ENCODE peak calls at places on chromosomes 1 and 21, in nine cellular contexts. D is myocyte, N is GM23338, A is GM13976, P is activated gamma-delta T cell treated with Interleukin-2 at 50 U/mL for 16 hours, V is esophagus squamous epithelium, U is germinal center, H is HFF-Myc, S is heart right ventricle. K is an unnamed sample.

GRCh38 chr1:76035053-76035452 is 39.5 kb upstream of the ST6GALNAC3 start:
- DNase-seq in D (peak; percentile 3), N (no peak), A (no peak), P (no peak), V (no peak), U (no peak), H (no peak), S (no peak), K (no peak)

GRCh38 chr1:178344513-178345077 is 152.2 kb downstream of the CLEC20A start:
- DNase-seq in D (peak; percentile 93), N (peak; percentile 85), A (peak; percentile 11), P (no peak), V (no peak), U (no peak), H (no peak), S (peak; percentile 29), K (no peak)

GRCh38 chr1:230809205-230809990 is 58.9 kb downstream of the C1orf198 start:
- DNase-seq in D (no peak), N (no peak), A (no peak), P (no peak), V (no peak), U (no peak), H (no peak), S (no peak), K (no peak)

GRCh38 chr1:159856576-159856975 is 5.9 kb downstream of the VSIG8 start:
- DNase-seq in D (no peak), N (no peak), A (no peak), P (no peak), V (no peak), U (no peak), H (no peak), S (no peak), K (no peak)

GRCh38 chr21:28910280-28910887 is 82.3 kb downstream of the LTN1 start:
- DNase-seq in D (no peak), N (no peak), A (no peak), P (no peak), V (no peak), U (no peak), H (no peak), S (no peak), K (no peak)

GRCh38 chr1:109864063-109864822 is 46.4 kb upstream of the CSF1 start:
- DNase-seq in D (peak; percentile 41), N (peak; percentile 33), A (no peak), P (no peak), V (no peak), U (no peak), H (peak; percentile 12), S (no peak), K (no peak)

GRCh38 chr1:7432896-7433380 is 338.2 kb upstream of the VAMP3 start:
- DNase-seq in D (no peak), N (no peak), A (no peak), P (no peak), V (no peak), U (no peak), H (no peak), S (no peak), K (no peak)

GRCh38 chr1:231931146-231931545 is 304.6 kb downstream of the DISC1 start:
- DNase-seq in D (no peak), N (no peak), A (no peak), P (no peak), V (no peak), U (no peak), H (no peak), S (no peak), K (no peak)

GRCh38 chr1:193103759-193104495 is 1.3 kb downstream of the GLRX2 start:
- DNase-seq in D (no peak), N (no peak), A (peak; percentile 36), P (no peak), V (no peak), U (no peak), H (no peak), S (no peak), K (no peak)

GRCh38 chr1:212958175-212958574 is 7.8 kb downstream of the VASH2 start:
- DNase-seq in D (peak; percentile 97), N (no peak), A (peak; percentile 45), P (no peak), V (no peak), U (no peak), H (no peak), S (no peak), K (no peak)

GRCh38 chr1:44294588-44295007 is 60.5 kb downstream of the ERI3 start:
- DNase-seq in D (peak; percentile 97), N (peak; percentile 79), A (no peak), P (no peak), V (no peak), U (no peak), H (no peak), S (peak; percentile 9), K (no peak)

GRCh38 chr1:33094971-33095604 is 14.1 kb downstream of the AZIN2 start:
- DNase-seq in D (peak; percentile 70), N (peak; percentile 87), A (no peak), P (peak; percentile 23), V (no peak), U (no peak), H (peak; percentile 67), S (peak; percentile 63), K (no peak)

GRCh38 chr1:25700124-25700523 is 83.5 kb downstream of the MAN1C1 start:
- DNase-seq in D (peak; percentile 57), N (no peak), A (no peak), P (no peak), V (no peak), U (no peak), H (no peak), S (peak; percentile 82), K (no peak)

GRCh38 chr1:246199086-246199485 is 308.0 kb downstream of the SMYD3 start:
- DNase-seq in D (peak; percentile 43), N (no peak), A (no peak), P (no peak), V (no peak), U (no peak), H (no peak), S (no peak), K (no peak)

GRCh38 chr1:233972951-233973635 is 68.6 kb downstream of the SLC35F3 start:
- DNase-seq in D (no peak), N (no peak), A (no peak), P (no peak), V (no peak), U (no peak), H (peak; percentile 2), S (no peak), K (no peak)

GRCh38 chr1:17731460-17731859 is 23.7 kb upstream of the ACTL8 start:
- DNase-seq in D (no peak), N (no peak), A (no peak), P (no peak), V (no peak), U (no peak), H (no peak), S (no peak), K (no peak)

GRCh38 chr1:24186993-24187790 is at the start of gene IFNLR1:
- DNase-seq in D (no peak), N (peak; percentile 90), A (peak; percentile 96), P (peak; percentile 57), V (no peak), U (peak; percentile 90), H (no peak), S (peak; percentile 38), K (no peak)

GRCh38 chr1:156601892-156602291 is 613 bp upstream of the GPATCH4 start:
- DNase-seq in D (no peak), N (no peak), A (no peak), P (no peak), V (no peak), U (no peak), H (no peak), S (no peak), K (no peak)

GRCh38 chr1:220825819-220826551 is 39.3 kb downstream of the MTARC1 start:
- DNase-seq in D (no peak), N (no peak), A (no peak), P (no peak), V (no peak), U (no peak), H (no peak), S (no peak), K (no peak)

GRCh38 chr1:168485048-168485447 is 58.7 kb downstream of the XCL2 start:
- DNase-seq in D (peak; percentile 69), N (no peak), A (no peak), P (no peak), V (no peak), U (no peak), H (no peak), S (peak; percentile 30), K (no peak)

GRCh38 chr1:41192456-41193188 is 49.5 kb downstream of the SCMH1 start:
- DNase-seq in D (no peak), N (peak; percentile 6), A (no peak), P (no peak), V (no peak), U (no peak), H (no peak), S (no peak), K (no peak)

GRCh38 chr1:200660719-200661118 is 9.0 kb downstream of the DDX59 start:
- DNase-seq in D (no peak), N (no peak), A (no peak), P (no peak), V (no peak), U (no peak), H (no peak), S (peak; percentile 36), K (no peak)

GRCh38 chr1:92752719-92753118 is 32.2 kb downstream of the EVI5 start:
- DNase-seq in D (no peak), N (no peak), A (no peak), P (no peak), V (no peak), U (no peak), H (peak; percentile 15), S (no peak), K (no peak)

GRCh38 chr1:110561631-110562030 is 42.7 kb upstream of the KCNA10 start:
- DNase-seq in D (no peak), N (no peak), A (no peak), P (no peak), V (no peak), U (no peak), H (no peak), S (no peak), K (no peak)

GRCh38 chr1:65050735-65051134 is 84.4 kb upstream of the JAK1 start:
- DNase-seq in D (no peak), N (no peak), A (no peak), P (no peak), V (no peak), U (no peak), H (no peak), S (no peak), K (no peak)

GRCh38 chr1:185551008-185551407 is 183.2 kb upstream of the HMCN1 start:
- DNase-seq in D (no peak), N (no peak), A (no peak), P (no peak), V (no peak), U (no peak), H (no peak), S (no peak), K (no peak)